ENCODE peak calls at places on chromosomes 16 and 17, in nine cellular contexts. D, E, I, R, T, Y, G, O and C are unnamed samples.

GRCh38 chr16:4636196-4636595 is 11.6 kb downstream of the MGRN1 start:
- DNase-seq in G (no peak), R (no peak), T (no peak), D (no peak), O (no peak), E (no peak), I (no peak), Y (no peak), C (no peak)

GRCh38 chr16:64969221-64969620 is 152.6 kb downstream of the CDH11 start:
- DNase-seq in Y (no peak), I (no peak), G (peak; percentile 64), O (no peak), T (no peak), R (no peak), D (no peak), E (no peak), C (no peak)

GRCh38 chr16:9380221-9380620 is 288.8 kb downstream of the HAPSTR1 start:
- DNase-seq in I (no peak), R (no peak), T (no peak), D (no peak), E (no peak), O (no peak), G (no peak), Y (no peak), C (no peak)

GRCh38 chr16:5056347-5056746 is 9.4 kb downstream of the C16orf89 start:
- DNase-seq in O (peak; percentile 45), D (peak; percentile 18), T (peak; percentile 58), E (peak; percentile 90), R (peak; percentile 53), I (no peak), Y (no peak), G (peak; percentile 18), C (peak; percentile 5)

GRCh38 chr16:85878875-85879274 is 20.1 kb upstream of the IRF8 start:
- DNase-seq in R (peak; percentile 21), I (no peak), E (peak; percentile 17), D (peak; percentile 34), G (peak; percentile 78), T (no peak), Y (no peak), O (no peak), C (no peak)

GRCh38 chr16:11256657-11257130 is 690 bp upstream of the SOCS1 start:
- DNase-seq in G (no peak), R (peak; percentile 48), E (peak; percentile 71), O (no peak), D (peak; percentile 41), T (no peak), I (peak; percentile 76), Y (peak; percentile 63), C (peak; percentile 18)

GRCh38 chr17:82629748-82630147 is 18.5 kb downstream of the WDR45B start:
- DNase-seq in E (no peak), G (no peak), R (no peak), I (no peak), D (no peak), T (no peak), Y (no peak), O (no peak), C (no peak)

GRCh38 chr17:80248894-80249710 is 11.6 kb upstream of the RNF213 start:
- DNase-seq in G (no peak), Y (no peak), T (no peak), E (no peak), D (no peak), I (no peak), R (no peak), O (no peak), C (no peak)

GRCh38 chr17:76568771-76569170 is 16.9 kb downstream of the ST6GALNAC2 start:
- DNase-seq in I (no peak), R (no peak), Y (no peak), T (no peak), D (no peak), O (no peak), E (peak; percentile 64), G (no peak), C (no peak)

GRCh38 chr17:29369831-29370735 is 20.1 kb upstream of the TAOK1 start:
- DNase-seq in E (peak; percentile 92), O (peak; percentile 86), R (peak; percentile 89), T (peak; percentile 72), G (peak; percentile 82), D (peak; percentile 74), I (peak; percentile 16), Y (peak; percentile 57), C (peak; percentile 43)

GRCh38 chr17:29237476-29238132 is 9.1 kb upstream of the CRYBA1 start:
- DNase-seq in T (no peak), O (no peak), Y (no peak), I (no peak), R (no peak), D (no peak), G (peak; percentile 39), E (no peak), C (no peak)

GRCh38 chr17:21278304-21279197 is 6.0 kb upstream of the MAP2K3 start:
- DNase-seq in R (no peak), O (peak; percentile 85), T (peak; percentile 52), D (peak; percentile 38), Y (peak; percentile 77), E (no peak), I (no peak), G (no peak), C (no peak)

GRCh38 chr17:38510424-38511125 is 82.3 kb downstream of the ARHGAP23 start:
- DNase-seq in I (peak; percentile 43), E (peak; percentile 82), D (no peak), O (no peak), G (no peak), Y (no peak), R (no peak), T (no peak), C (no peak)

GRCh38 chr16:73025506-73026131 is 22.3 kb downstream of the ZFHX3 start:
- DNase-seq in D (no peak), Y (no peak), G (no peak), T (no peak), O (no peak), E (no peak), R (no peak), I (no peak), C (no peak)

GRCh38 chr16:65510850-65511249 is 389.0 kb upstream of the CDH11 start:
- DNase-seq in O (no peak), T (no peak), Y (no peak), E (no peak), R (no peak), G (peak; percentile 95), D (no peak), I (no peak), C (no peak)

GRCh38 chr17:31537558-31537957 is 146.1 kb downstream of the RAB11FIP4 start:
- DNase-seq in G (no peak), E (no peak), R (no peak), O (peak; percentile 79), Y (no peak), T (no peak), D (no peak), I (no peak), C (no peak)
- H3K27ac ChIP-seq in G (no peak overlapping the region), E (no peak overlapping the region), R (no peak overlapping the region), O (peak overlapping the region; percentile 83), Y (no peak overlapping the region), T (no peak overlapping the region), D (no peak overlapping the region), I (no peak overlapping the region), C (no peak overlapping the region)

DNA sequence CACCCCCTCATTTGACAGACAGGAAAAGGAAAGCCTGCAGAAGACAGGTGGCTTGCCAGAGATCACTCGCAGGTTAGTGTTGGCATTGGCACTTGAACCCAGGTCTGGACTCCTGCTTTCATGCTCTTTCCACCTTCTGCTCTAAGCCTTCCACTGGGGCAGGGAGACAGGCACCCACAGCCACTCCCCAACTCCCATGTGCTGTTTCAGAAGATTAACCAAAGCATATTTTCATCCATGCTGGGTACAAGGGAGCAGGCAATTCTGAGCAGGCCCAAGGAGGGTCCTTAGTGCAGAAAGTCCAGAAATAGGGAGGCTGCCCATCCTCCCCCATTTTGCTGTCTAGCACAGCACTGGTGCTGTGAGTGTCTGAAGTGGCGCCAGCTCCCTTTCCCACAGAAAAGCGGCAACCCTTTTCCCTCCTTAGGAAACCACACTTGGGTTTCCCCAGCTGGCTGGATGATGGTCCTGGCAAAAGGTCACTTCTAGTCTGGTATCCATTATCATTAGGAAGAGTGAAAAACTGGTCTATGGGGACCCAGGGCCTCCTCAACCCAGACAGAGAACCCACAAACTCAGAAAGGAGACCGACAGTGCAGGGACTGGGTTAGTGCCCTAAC is 2.0 kb upstream of the CAVIN1 start:
- DNase-seq in E (no peak), R (no peak), O (no peak), T (no peak), I (no peak), G (no peak), Y (no peak), D (no peak), C (no peak)
- H3K27ac ChIP-seq in E (peak overlapping the region; percentile 19), R (peak overlapping the region; percentile 67), O (no peak overlapping the region), T (no peak overlapping the region), I (peak overlapping the region; percentile 43), G (no peak overlapping the region), Y (no peak overlapping the region), D (no peak overlapping the region), C (no peak overlapping the region)

GRCh38 chr17:622356-622755 is 92.3 kb downstream of the VPS53 start:
- DNase-seq in T (no peak), O (no peak), E (no peak), I (no peak), G (peak; percentile 72), D (peak; percentile 56), R (peak; percentile 66), Y (no peak), C (no peak)
- H3K27ac ChIP-seq in T (no peak overlapping the region), O (no peak overlapping the region), E (no peak overlapping the region), I (no peak overlapping the region), G (no peak overlapping the region), D (no peak overlapping the region), R (peak overlapping the region; percentile 70), Y (no peak overlapping the region), C (no peak overlapping the region)

GRCh38 chr16:19809693-19810092 is 75.0 kb downstream of the GPRC5B start:
- DNase-seq in E (no peak), G (no peak), D (no peak), R (no peak), O (no peak), I (no peak), T (no peak), Y (no peak), C (no peak)

GRCh38 chr16:19808061-19808621 is 76.5 kb downstream of the GPRC5B start:
- DNase-seq in I (no peak), Y (no peak), T (no peak), O (no peak), R (peak; percentile 84), D (no peak), G (no peak), E (no peak), C (peak; percentile 50)

GRCh38 chr16:19805459-19806160 is 79.0 kb downstream of the GPRC5B start:
- DNase-seq in O (no peak), T (no peak), E (peak; percentile 16), D (peak; percentile 20), Y (no peak), I (no peak), R (no peak), G (no peak), C (no peak)

GRCh38 chr16:19810817-19811731 is 73.6 kb downstream of the GPRC5B start:
- DNase-seq in D (peak; percentile 82), T (no peak), R (peak; percentile 88), E (no peak), Y (no peak), O (no peak), G (peak; percentile 94), I (no peak), C (no peak)

DNA sequence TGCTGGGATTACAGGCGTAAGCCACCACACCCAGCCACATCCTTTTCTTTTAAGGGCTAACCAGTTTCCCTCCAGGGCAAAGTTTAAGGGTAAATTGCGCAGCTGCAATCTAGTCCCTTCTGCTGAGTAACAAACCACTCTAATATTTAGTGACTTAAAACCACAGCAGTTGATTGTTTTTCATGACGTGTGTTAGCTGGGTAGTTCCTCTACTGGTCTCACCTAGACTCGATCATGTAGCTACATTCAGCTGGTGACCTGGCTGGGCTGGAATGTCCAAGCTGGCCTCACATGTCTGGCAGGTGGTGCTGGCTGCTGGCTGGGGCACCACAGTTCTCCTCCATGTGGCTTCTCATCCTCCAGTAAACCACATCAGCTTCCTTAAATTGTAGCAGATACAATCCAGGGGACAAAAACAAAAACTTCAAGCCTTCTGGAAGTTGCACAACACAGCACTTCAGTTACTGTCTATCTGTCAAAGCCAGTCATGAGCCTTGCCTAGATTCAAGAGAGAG is 75.5 kb downstream of the GPRC5B start:
- DNase-seq in E (no peak), G (no peak), R (peak; percentile 26), I (no peak), T (no peak), D (peak; percentile 82), O (no peak), Y (no peak), C (no peak)
- H3K27ac ChIP-seq in E (no peak overlapping the region), G (no peak overlapping the region), R (peak overlapping the region; percentile 87), I (peak overlapping the region; percentile 69), T (no peak overlapping the region), D (peak overlapping the region; percentile 74), O (no peak overlapping the region), Y (no peak overlapping the region), C (no peak overlapping the region)